ENCODE peak calls at places on chromosome 6, in seven cellular contexts. N, X, H, T, B, S and E are unnamed samples.

GRCh38 chr6:137904822-137905617 is 38.0 kb downstream of the TNFAIP3 start:
- DNase-seq in H (peak; percentile 36), X (no peak), T (peak; percentile 61), S (peak; percentile 88), N (no peak), B (peak; percentile 51), E (peak; percentile 54)

GRCh38 chr6:156185113-156185512 is 592.1 kb upstream of the ARID1B start:
- DNase-seq in H (no peak), S (no peak), X (no peak), T (no peak), B (no peak), N (no peak), E (no peak)

GRCh38 chr6:90537027-90537426 is 49.8 kb downstream of the MAP3K7 start:
- DNase-seq in N (no peak), X (no peak), H (peak; percentile 71), B (peak; percentile 57), T (no peak), S (no peak), E (peak; percentile 14)

GRCh38 chr6:111482236-111482958 is 621 bp downstream of the REV3L start:
- DNase-seq in S (peak; percentile 60), T (peak; percentile 85), X (peak; percentile 81), B (peak; percentile 52), N (peak; percentile 66), H (no peak), E (peak; percentile 35)

GRCh38 chr6:22147983-22148797 is 148.6 kb downstream of the PRL start:
- DNase-seq in T (peak; percentile 84), H (peak; percentile 64), N (peak; percentile 71), X (peak; percentile 71), S (no peak), B (peak; percentile 93), E (peak; percentile 83)

GRCh38 chr6:111565316-111566221 is 40.1 kb downstream of the TRAF3IP2 start:
- DNase-seq in S (no peak), T (no peak), X (peak; percentile 90), B (no peak), H (no peak), N (peak; percentile 67), E (no peak)

GRCh38 chr6:163943647-163944395 is 529.3 kb downstream of the QKI start:
- DNase-seq in X (no peak), S (no peak), H (no peak), B (peak; percentile 52), N (no peak), T (peak; percentile 87), E (no peak)

GRCh38 chr6:14550817-14551216 is 433.2 kb downstream of the CD83 start:
- DNase-seq in B (no peak), S (no peak), N (no peak), H (no peak), T (peak; percentile 47), X (no peak), E (peak; percentile 14)

GRCh38 chr6:167957626-167958025 is 39.8 kb upstream of the KIF25 start:
- DNase-seq in X (no peak), S (no peak), N (no peak), H (peak; percentile 6), B (no peak), T (no peak), E (no peak)

GRCh38 chr6:54916858-54917257 is 70.3 kb downstream of the FAM83B start:
- DNase-seq in T (no peak), B (peak; percentile 10), N (no peak), X (no peak), H (peak; percentile 46), S (no peak), E (peak; percentile 19)

GRCh38 chr6:53847796-53848314 is 53.0 kb downstream of the LRRC1 start:
- DNase-seq in T (no peak), S (no peak), B (no peak), H (no peak), X (no peak), N (no peak), E (no peak)

GRCh38 chr6:160102956-160103824 is 18.4 kb upstream of the SLC22A1 start:
- DNase-seq in H (peak; percentile 30), B (peak; percentile 8), S (no peak), N (peak; percentile 56), X (peak; percentile 1), T (no peak), E (no peak)

GRCh38 chr6:5529733-5530132 is 268.4 kb downstream of the FARS2 start:
- DNase-seq in T (no peak), X (no peak), B (peak; percentile 30), H (peak; percentile 21), N (peak; percentile 36), S (no peak), E (peak; percentile 45)

GRCh38 chr6:7256785-7257184 is 56.2 kb downstream of the SSR1 start:
- DNase-seq in H (no peak), S (no peak), B (no peak), X (no peak), N (no peak), T (no peak), E (no peak)

GRCh38 chr6:28225056-28225834 is at the start of gene ZSCAN9:
- DNase-seq in H (peak; percentile 88), T (peak; percentile 88), X (peak; percentile 82), B (peak; percentile 93), N (peak; percentile 86), S (peak; percentile 22), E (peak; percentile 94)

GRCh38 chr6:156538875-156539660 is 238.1 kb upstream of the ARID1B start:
- DNase-seq in B (peak; percentile 4), H (no peak), N (no peak), S (no peak), T (no peak), X (no peak), E (no peak)

GRCh38 chr6:142518761-142519160 is 217.0 kb downstream of the ADGRG6 start:
- DNase-seq in N (peak; percentile 27), T (no peak), S (no peak), H (no peak), X (no peak), B (no peak), E (no peak)

GRCh38 chr6:15322781-15323536 is 77.1 kb downstream of the JARID2 start:
- DNase-seq in N (no peak), S (no peak), B (peak; percentile 85), X (no peak), H (no peak), T (no peak), E (peak; percentile 53)

GRCh38 chr6:31049518-31049917 is 39.2 kb downstream of the MUC22 start:
- DNase-seq in H (peak; percentile 53), S (no peak), T (no peak), N (no peak), B (no peak), X (no peak), E (no peak)

GRCh38 chr6:142822383-142822782 is 122.6 kb downstream of the HIVEP2 start:
- DNase-seq in H (no peak), N (no peak), X (no peak), T (no peak), B (no peak), S (no peak), E (no peak)

GRCh38 chr6:43192911-43193310 is 10.9 kb downstream of the CUL9 start:
- DNase-seq in B (no peak), T (no peak), N (no peak), X (no peak), H (no peak), S (no peak), E (no peak)